ENCODE peak calls at places on chromosomes 6 and 20, in ten cellular contexts. One of them, this sample, is unnamed.

GRCh38 chr20:32449890-32450401 is 91.8 kb downstream of the ASXL1 start:
- DNase-seq in activated naive CD8-positive, alpha-beta T cell treated with anti-CD3 and anti-CD28 coated beads, Interleukin-2, amount 50 U/mL, for 16 hours: no peak
- DNase-seq in GM03348: no peak
- DNase-seq in T-helper 17 cell: no peak
- DNase-seq in NCI-H748 treated with DMSO at 0.1 percent for 48 hours: no peak
- DNase-seq in putamen: no peak
- DNase-seq in GM12891: no peak
- DNase-seq in HFFc6: no peak
- DNase-seq in retina: no peak
- DNase-seq in Calu3: no peak
- DNase-seq in this sample: no peak

GRCh38 chr20:42604998-42605970 is 584.4 kb downstream of the PTPRT start:
- DNase-seq in T-helper 17 cell: no peak
- DNase-seq in Calu3: peak
- DNase-seq in putamen: no peak
- DNase-seq in GM03348: no peak
- DNase-seq in NCI-H748 treated with DMSO at 0.1 percent for 48 hours: no peak
- DNase-seq in GM12891: no peak
- DNase-seq in activated naive CD8-positive, alpha-beta T cell treated with anti-CD3 and anti-CD28 coated beads, Interleukin-2, amount 50 U/mL, for 16 hours: no peak
- DNase-seq in HFFc6: no peak
- DNase-seq in retina: no peak
- DNase-seq in this sample: peak

GRCh38 chr6:89050155-89050554 is 30.4 kb upstream of the PNRC1 start:
- DNase-seq in activated naive CD8-positive, alpha-beta T cell treated with anti-CD3 and anti-CD28 coated beads, Interleukin-2, amount 50 U/mL, for 16 hours: no peak
- DNase-seq in putamen: no peak
- DNase-seq in retina: no peak
- DNase-seq in GM03348: peak
- DNase-seq in Calu3: no peak
- DNase-seq in HFFc6: no peak
- DNase-seq in GM12891: no peak
- DNase-seq in NCI-H748 treated with DMSO at 0.1 percent for 48 hours: no peak
- DNase-seq in T-helper 17 cell: no peak
- DNase-seq in this sample: peak

GRCh38 chr20:49747707-49748524 is 34.2 kb upstream of the B4GALT5 start:
- DNase-seq in NCI-H748 treated with DMSO at 0.1 percent for 48 hours: no peak
- DNase-seq in GM03348: peak
- DNase-seq in Calu3: peak
- DNase-seq in retina: no peak
- DNase-seq in activated naive CD8-positive, alpha-beta T cell treated with anti-CD3 and anti-CD28 coated beads, Interleukin-2, amount 50 U/mL, for 16 hours: no peak
- DNase-seq in T-helper 17 cell: no peak
- DNase-seq in GM12891: no peak
- DNase-seq in putamen: peak
- DNase-seq in HFFc6: no peak
- DNase-seq in this sample: peak

GRCh38 chr6:97790926-97791590 is 508.0 kb upstream of the MMS22L start:
- DNase-seq in GM12891: no peak
- DNase-seq in HFFc6: no peak
- DNase-seq in GM03348: no peak
- DNase-seq in Calu3: no peak
- DNase-seq in activated naive CD8-positive, alpha-beta T cell treated with anti-CD3 and anti-CD28 coated beads, Interleukin-2, amount 50 U/mL, for 16 hours: no peak
- DNase-seq in retina: no peak
- DNase-seq in T-helper 17 cell: no peak
- DNase-seq in putamen: no peak
- DNase-seq in NCI-H748 treated with DMSO at 0.1 percent for 48 hours: no peak
- DNase-seq in this sample: no peak

GRCh38 chr6:106509420-106510089 is 119.7 kb downstream of the RTN4IP1 start:
- DNase-seq in GM03348: no peak
- DNase-seq in T-helper 17 cell: no peak
- DNase-seq in putamen: no peak
- DNase-seq in NCI-H748 treated with DMSO at 0.1 percent for 48 hours: no peak
- DNase-seq in HFFc6: no peak
- DNase-seq in Calu3: no peak
- DNase-seq in retina: peak
- DNase-seq in activated naive CD8-positive, alpha-beta T cell treated with anti-CD3 and anti-CD28 coated beads, Interleukin-2, amount 50 U/mL, for 16 hours: no peak
- DNase-seq in GM12891: peak
- DNase-seq in this sample: no peak

GRCh38 chr20:63107449-63108200 is 100.9 kb upstream of the BHLHE23 start:
- DNase-seq in retina: no peak
- DNase-seq in GM03348: no peak
- DNase-seq in Calu3: no peak
- DNase-seq in putamen: no peak
- DNase-seq in activated naive CD8-positive, alpha-beta T cell treated with anti-CD3 and anti-CD28 coated beads, Interleukin-2, amount 50 U/mL, for 16 hours: no peak
- DNase-seq in GM12891: no peak
- DNase-seq in HFFc6: no peak
- DNase-seq in NCI-H748 treated with DMSO at 0.1 percent for 48 hours: no peak
- DNase-seq in T-helper 17 cell: no peak
- DNase-seq in this sample: no peak

GRCh38 chr20:58019027-58019849 is 209.2 kb downstream of the ANKRD60 start:
- DNase-seq in activated naive CD8-positive, alpha-beta T cell treated with anti-CD3 and anti-CD28 coated beads, Interleukin-2, amount 50 U/mL, for 16 hours: no peak
- DNase-seq in putamen: no peak
- DNase-seq in T-helper 17 cell: no peak
- DNase-seq in Calu3: peak
- DNase-seq in retina: no peak
- DNase-seq in GM03348: peak
- DNase-seq in NCI-H748 treated with DMSO at 0.1 percent for 48 hours: no peak
- DNase-seq in HFFc6: peak
- DNase-seq in GM12891: no peak
- DNase-seq in this sample: peak

GRCh38 chr20:11020712-11021111 is 346.9 kb upstream of the JAG1 start:
- DNase-seq in putamen: no peak
- DNase-seq in GM12891: no peak
- DNase-seq in T-helper 17 cell: no peak
- DNase-seq in GM03348: no peak
- DNase-seq in retina: no peak
- DNase-seq in HFFc6: no peak
- DNase-seq in activated naive CD8-positive, alpha-beta T cell treated with anti-CD3 and anti-CD28 coated beads, Interleukin-2, amount 50 U/mL, for 16 hours: no peak
- DNase-seq in Calu3: no peak
- DNase-seq in NCI-H748 treated with DMSO at 0.1 percent for 48 hours: no peak
- DNase-seq in this sample: no peak

GRCh38 chr6:47680056-47680455 is 18.3 kb upstream of the ADGRF4 start:
- DNase-seq in HFFc6: no peak
- DNase-seq in GM12891: no peak
- DNase-seq in putamen: no peak
- DNase-seq in NCI-H748 treated with DMSO at 0.1 percent for 48 hours: peak
- DNase-seq in Calu3: no peak
- DNase-seq in GM03348: no peak
- DNase-seq in retina: no peak
- DNase-seq in T-helper 17 cell: no peak
- DNase-seq in activated naive CD8-positive, alpha-beta T cell treated with anti-CD3 and anti-CD28 coated beads, Interleukin-2, amount 50 U/mL, for 16 hours: no peak
- DNase-seq in this sample: no peak

GRCh38 chr6:131451330-131452195 is 121.5 kb upstream of the ARG1 start:
- DNase-seq in activated naive CD8-positive, alpha-beta T cell treated with anti-CD3 and anti-CD28 coated beads, Interleukin-2, amount 50 U/mL, for 16 hours: no peak
- DNase-seq in HFFc6: no peak
- DNase-seq in retina: peak
- DNase-seq in GM12891: no peak
- DNase-seq in putamen: no peak
- DNase-seq in T-helper 17 cell: no peak
- DNase-seq in Calu3: no peak
- DNase-seq in GM03348: no peak
- DNase-seq in NCI-H748 treated with DMSO at 0.1 percent for 48 hours: no peak
- DNase-seq in this sample: no peak

This sample was measured in coronary artery.